ENCODE peak calls at places on chromosome X, in eight cellular contexts. H is stimulated activated CD4-positive, alpha-beta T cell treated with anti-CD3 and anti-CD28 coated beads, Interleukin-4, amount 100 ng/mL, for 48 hours; S is activated T-cell treated with anti-CD3 and anti-CD28 coated beads for 1 hour; W is CD8-positive, alpha-beta T cell; U is T-helper 1 cell; O is neural progenitor cell; V is endothelial cell; P is T-cell. G is an unnamed sample.

GRCh38 chrX:9866633-9867032 is 80.4 kb downstream of the SHROOM2 start:
- DNase-seq in H (no peak), S (no peak), W (no peak), U (no peak), O (no peak), V (no peak), P (no peak), G (no peak)

GRCh38 chrX:96383428-96383827 is 301.2 kb upstream of the DIAPH2 start:
- DNase-seq in H (no peak), S (no peak), W (no peak), U (no peak), O (no peak), V (no peak), P (no peak), G (no peak)

GRCh38 chrX:129958814-129959492 is 23.5 kb upstream of the BCORL1 start:
- DNase-seq in H (no peak), S (no peak), W (no peak), U (no peak), O (no peak), V (no peak), P (no peak), G (no peak)

GRCh38 chrX:46959101-46959500 is 46.9 kb downstream of the JADE3 start:
- DNase-seq in H (no peak), S (no peak), W (no peak), U (no peak), O (no peak), V (no peak), P (no peak), G (no peak)

GRCh38 chrX:154074199-154074598 is 23.3 kb downstream of the MECP2 start:
- DNase-seq in H (no peak), S (no peak), W (no peak), U (no peak), O (no peak), V (no peak), P (no peak), G (no peak)

GRCh38 chrX:107429090-107429489 is 20.4 kb upstream of the FRMPD3 start:
- DNase-seq in H (no peak), S (peak), W (peak), U (peak), O (peak), V (peak), P (no peak), G (peak)

GRCh38 chrX:20637351-20637750 is 370.6 kb upstream of the RPS6KA3 start:
- DNase-seq in H (no peak), S (no peak), W (no peak), U (no peak), O (no peak), V (no peak), P (no peak), G (no peak)

GRCh38 chrX:72121381-72121780 is 10.3 kb downstream of the RTL5 start:
- DNase-seq in H (no peak), S (no peak), W (peak), U (peak), O (no peak), V (no peak), P (peak), G (peak)

GRCh38 chrX:137354851-137355250 is 211.1 kb upstream of the ZIC3 start:
- DNase-seq in H (no peak), S (no peak), W (no peak), U (no peak), O (no peak), V (no peak), P (no peak), G (no peak)

GRCh38 chrX:41561045-41561444 is 113.9 kb downstream of the NYX start:
- DNase-seq in H (peak), S (no peak), W (peak), U (peak), O (no peak), V (peak), P (peak), G (peak)

GRCh38 chrX:17397074-17397473 is 22.1 kb downstream of the NHS start:
- DNase-seq in H (no peak), S (no peak), W (no peak), U (no peak), O (no peak), V (no peak), P (no peak), G (no peak)

GRCh38 chrX:87664381-87664780 is 146.8 kb downstream of the KLHL4 start:
- DNase-seq in H (no peak), S (no peak), W (no peak), U (no peak), O (peak), V (no peak), P (no peak), G (no peak)

GRCh38 chrX:103687696-103688191 is 1.2 kb upstream of the MORF4L2 start:
- DNase-seq in H (peak), S (peak), W (peak), U (peak), O (peak), V (peak), P (peak), G (peak)

GRCh38 chrX:151694661-151695582 is at the start of gene PRRG3:
- DNase-seq in H (no peak), S (no peak), W (no peak), U (no peak), O (peak), V (peak), P (no peak), G (no peak)

GRCh38 chrX:49002091-49002935 is at the start of gene GRIPAP1:
- DNase-seq in H (peak), S (peak), W (peak), U (peak), O (peak), V (peak), P (peak), G (peak)

GRCh38 chrX:139828830-139829229 is 104.0 kb downstream of the ATP11C start:
- DNase-seq in H (no peak), S (no peak), W (no peak), U (no peak), O (no peak), V (no peak), P (no peak), G (no peak)

GRCh38 chrX:54182864-54183613 is at the start of gene FAM120C:
- DNase-seq in H (peak), S (peak), W (peak), U (peak), O (peak), V (peak), P (peak), G (peak)

GRCh38 chrX:68177542-68177941 is 255.8 kb downstream of the OPHN1 start:
- DNase-seq in H (no peak), S (no peak), W (no peak), U (no peak), O (no peak), V (no peak), P (no peak), G (no peak)

GRCh38 chrX:12583543-12583942 is 207.7 kb upstream of the PRPS2 start:
- DNase-seq in H (no peak), S (no peak), W (no peak), U (no peak), O (no peak), V (no peak), P (no peak), G (no peak)

G was measured in T-helper 22 cell.